ENCODE peak calls at places on chromosomes 7 and 10, in nine cellular contexts. One of them, this sample, is unnamed.

GRCh38 chr7:117124585-117125220 is 171.4 kb downstream of the ST7 start:
- DNase-seq in BJ: peak
- DNase-seq in AG09309: peak
- DNase-seq in cardiac muscle cell: peak
- DNase-seq in stomach: peak
- DNase-seq in sigmoid colon: peak
- DNase-seq in OCI-LY7: no peak
- DNase-seq in bronchial epithelial cell: peak
- DNase-seq in adrenal gland: peak
- DNase-seq in this sample: peak

GRCh38 chr7:29449569-29450260 is 113.9 kb upstream of the PRR15 start:
- DNase-seq in BJ: no peak
- DNase-seq in AG09309: no peak
- DNase-seq in cardiac muscle cell: no peak
- DNase-seq in stomach: no peak
- DNase-seq in sigmoid colon: no peak
- DNase-seq in OCI-LY7: no peak
- DNase-seq in bronchial epithelial cell: peak
- DNase-seq in adrenal gland: no peak
- DNase-seq in this sample: peak

GRCh38 chr7:140316165-140316661 is 82.1 kb downstream of the SLC37A3 start:
- DNase-seq in BJ: peak
- DNase-seq in AG09309: peak
- DNase-seq in cardiac muscle cell: no peak
- DNase-seq in stomach: peak
- DNase-seq in sigmoid colon: peak
- DNase-seq in OCI-LY7: no peak
- DNase-seq in bronchial epithelial cell: peak
- DNase-seq in adrenal gland: peak
- DNase-seq in this sample: peak

GRCh38 chr7:25846722-25847121 is 305.3 kb upstream of the NFE2L3 start:
- DNase-seq in BJ: no peak
- DNase-seq in AG09309: no peak
- DNase-seq in cardiac muscle cell: no peak
- DNase-seq in stomach: peak
- DNase-seq in sigmoid colon: peak
- DNase-seq in OCI-LY7: no peak
- DNase-seq in bronchial epithelial cell: no peak
- DNase-seq in adrenal gland: peak
- DNase-seq in this sample: peak

GRCh38 chr7:129824291-129825004 is 128.3 kb downstream of the UBE2H start:
- DNase-seq in BJ: no peak
- DNase-seq in AG09309: no peak
- DNase-seq in cardiac muscle cell: no peak
- DNase-seq in stomach: no peak
- DNase-seq in sigmoid colon: no peak
- DNase-seq in OCI-LY7: no peak
- DNase-seq in bronchial epithelial cell: no peak
- DNase-seq in adrenal gland: no peak
- DNase-seq in this sample: no peak

GRCh38 chr7:70092314-70093303 is 494.3 kb downstream of the AUTS2 start:
- DNase-seq in BJ: peak
- DNase-seq in AG09309: peak
- DNase-seq in cardiac muscle cell: no peak
- DNase-seq in stomach: no peak
- DNase-seq in sigmoid colon: no peak
- DNase-seq in OCI-LY7: no peak
- DNase-seq in bronchial epithelial cell: no peak
- DNase-seq in adrenal gland: peak
- DNase-seq in this sample: peak

GRCh38 chr10:14727389-14727918 is 47.2 kb downstream of the FAM107B start:
- DNase-seq in BJ: no peak
- DNase-seq in AG09309: no peak
- DNase-seq in cardiac muscle cell: no peak
- DNase-seq in stomach: no peak
- DNase-seq in sigmoid colon: no peak
- DNase-seq in OCI-LY7: no peak
- DNase-seq in bronchial epithelial cell: no peak
- DNase-seq in adrenal gland: no peak
- DNase-seq in this sample: no peak

GRCh38 chr7:97166308-97166707 is 48.8 kb downstream of the SDHAF3 start:
- DNase-seq in BJ: no peak
- DNase-seq in AG09309: no peak
- DNase-seq in cardiac muscle cell: no peak
- DNase-seq in stomach: no peak
- DNase-seq in sigmoid colon: no peak
- DNase-seq in OCI-LY7: no peak
- DNase-seq in bronchial epithelial cell: no peak
- DNase-seq in adrenal gland: no peak
- DNase-seq in this sample: no peak

GRCh38 chr7:157846281-157846680 is 509.5 kb downstream of the DNAJB6 start:
- DNase-seq in BJ: no peak
- DNase-seq in AG09309: no peak
- DNase-seq in cardiac muscle cell: no peak
- DNase-seq in stomach: no peak
- DNase-seq in sigmoid colon: no peak
- DNase-seq in OCI-LY7: no peak
- DNase-seq in bronchial epithelial cell: no peak
- DNase-seq in adrenal gland: no peak
- DNase-seq in this sample: no peak

GRCh38 chr10:45441239-45441638 is 67.2 kb downstream of the ALOX5 start:
- DNase-seq in BJ: no peak
- DNase-seq in AG09309: no peak
- DNase-seq in cardiac muscle cell: no peak
- DNase-seq in stomach: no peak
- DNase-seq in sigmoid colon: no peak
- DNase-seq in OCI-LY7: no peak
- DNase-seq in bronchial epithelial cell: no peak
- DNase-seq in adrenal gland: no peak
- DNase-seq in this sample: no peak

GRCh38 chr10:101310528-101311439 is 43.2 kb upstream of the BTRC start:
- DNase-seq in BJ: no peak
- DNase-seq in AG09309: no peak
- DNase-seq in cardiac muscle cell: peak
- DNase-seq in stomach: peak
- DNase-seq in sigmoid colon: no peak
- DNase-seq in OCI-LY7: no peak
- DNase-seq in bronchial epithelial cell: no peak
- DNase-seq in adrenal gland: no peak
- DNase-seq in this sample: no peak

GRCh38 chr10:114691442-114691941 is 33.4 kb upstream of the ABLIM1 start:
- DNase-seq in BJ: no peak
- DNase-seq in AG09309: no peak
- DNase-seq in cardiac muscle cell: no peak
- DNase-seq in stomach: no peak
- DNase-seq in sigmoid colon: no peak
- DNase-seq in OCI-LY7: no peak
- DNase-seq in bronchial epithelial cell: peak
- DNase-seq in adrenal gland: no peak
- DNase-seq in this sample: peak

GRCh38 chr7:84412161-84412969 is 217.8 kb upstream of the SEMA3A start:
- DNase-seq in BJ: peak
- DNase-seq in AG09309: peak
- DNase-seq in cardiac muscle cell: no peak
- DNase-seq in stomach: no peak
- DNase-seq in sigmoid colon: no peak
- DNase-seq in OCI-LY7: no peak
- DNase-seq in bronchial epithelial cell: peak
- DNase-seq in adrenal gland: no peak
- DNase-seq in this sample: peak

GRCh38 chr10:21720090-21720489 is 186.1 kb downstream of the MLLT10 start:
- DNase-seq in BJ: no peak
- DNase-seq in AG09309: no peak
- DNase-seq in cardiac muscle cell: peak
- DNase-seq in stomach: no peak
- DNase-seq in sigmoid colon: no peak
- DNase-seq in OCI-LY7: no peak
- DNase-seq in bronchial epithelial cell: no peak
- DNase-seq in adrenal gland: no peak
- DNase-seq in this sample: no peak

GRCh38 chr10:58950618-58951017 is 225.8 kb upstream of the PHYHIPL start:
- DNase-seq in BJ: no peak
- DNase-seq in AG09309: no peak
- DNase-seq in cardiac muscle cell: no peak
- DNase-seq in stomach: no peak
- DNase-seq in sigmoid colon: no peak
- DNase-seq in OCI-LY7: no peak
- DNase-seq in bronchial epithelial cell: peak
- DNase-seq in adrenal gland: no peak
- DNase-seq in this sample: no peak

GRCh38 chr7:158517571-158517970 is 70.1 kb downstream of the PTPRN2 start:
- DNase-seq in BJ: no peak
- DNase-seq in AG09309: no peak
- DNase-seq in cardiac muscle cell: no peak
- DNase-seq in stomach: no peak
- DNase-seq in sigmoid colon: no peak
- DNase-seq in OCI-LY7: no peak
- DNase-seq in bronchial epithelial cell: no peak
- DNase-seq in adrenal gland: no peak
- DNase-seq in this sample: no peak

DNA sequence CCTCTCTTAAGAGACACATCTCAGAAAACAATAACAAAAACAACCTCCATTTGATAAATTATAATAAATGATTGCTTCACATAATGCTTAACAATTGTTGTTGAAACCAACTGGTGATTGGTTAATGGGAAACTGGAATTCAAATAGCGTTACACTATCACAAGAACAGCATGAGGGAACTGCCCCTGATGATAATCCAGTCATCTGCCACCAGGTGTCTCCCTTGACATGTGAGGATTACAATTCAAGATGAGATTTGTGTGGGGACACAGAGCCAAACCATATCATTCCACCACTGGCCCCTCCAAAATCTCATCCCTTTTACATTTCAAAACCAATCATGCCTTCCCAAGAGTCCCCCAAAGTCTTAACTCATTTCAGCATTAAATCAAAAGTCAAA is 375.9 kb downstream of the BMPER start:
- DNase-seq in BJ: no peak
- DNase-seq in AG09309: no peak
- DNase-seq in cardiac muscle cell: no peak
- DNase-seq in stomach: no peak
- DNase-seq in sigmoid colon: no peak
- DNase-seq in OCI-LY7: peak
- DNase-seq in bronchial epithelial cell: peak
- DNase-seq in adrenal gland: no peak
- DNase-seq in this sample: no peak
- TF ChIP-seq CTCF in BJ: peak
- TF ChIP-seq CTCF in AG09309: peak
- TF ChIP-seq CTCF in cardiac muscle cell: no peak
- TF ChIP-seq CTCF in stomach: no peak
- TF ChIP-seq CTCF in sigmoid colon: no peak
- TF ChIP-seq CTCF in OCI-LY7: peak
- TF ChIP-seq CTCF in bronchial epithelial cell: peak
- TF ChIP-seq CTCF in adrenal gland: no peak
- TF ChIP-seq CTCF in this sample: no peak

GRCh38 chr7:45156516-45157272 is 897 bp upstream of the RAMP3 start:
- DNase-seq in BJ: no peak
- DNase-seq in AG09309: no peak
- DNase-seq in cardiac muscle cell: no peak
- DNase-seq in stomach: no peak
- DNase-seq in sigmoid colon: peak
- DNase-seq in OCI-LY7: no peak
- DNase-seq in bronchial epithelial cell: no peak
- DNase-seq in adrenal gland: no peak
- DNase-seq in this sample: no peak
- H3K4me3 ChIP-seq in BJ: no peak
- H3K4me3 ChIP-seq in AG09309: no peak
- H3K4me3 ChIP-seq in cardiac muscle cell: no peak
- H3K4me3 ChIP-seq in stomach: peak
- H3K4me3 ChIP-seq in sigmoid colon: no peak
- H3K4me3 ChIP-seq in OCI-LY7: no peak
- H3K4me3 ChIP-seq in bronchial epithelial cell: no peak
- H3K4me3 ChIP-seq in adrenal gland: no peak
- H3K4me3 ChIP-seq in this sample: no peak

DNA sequence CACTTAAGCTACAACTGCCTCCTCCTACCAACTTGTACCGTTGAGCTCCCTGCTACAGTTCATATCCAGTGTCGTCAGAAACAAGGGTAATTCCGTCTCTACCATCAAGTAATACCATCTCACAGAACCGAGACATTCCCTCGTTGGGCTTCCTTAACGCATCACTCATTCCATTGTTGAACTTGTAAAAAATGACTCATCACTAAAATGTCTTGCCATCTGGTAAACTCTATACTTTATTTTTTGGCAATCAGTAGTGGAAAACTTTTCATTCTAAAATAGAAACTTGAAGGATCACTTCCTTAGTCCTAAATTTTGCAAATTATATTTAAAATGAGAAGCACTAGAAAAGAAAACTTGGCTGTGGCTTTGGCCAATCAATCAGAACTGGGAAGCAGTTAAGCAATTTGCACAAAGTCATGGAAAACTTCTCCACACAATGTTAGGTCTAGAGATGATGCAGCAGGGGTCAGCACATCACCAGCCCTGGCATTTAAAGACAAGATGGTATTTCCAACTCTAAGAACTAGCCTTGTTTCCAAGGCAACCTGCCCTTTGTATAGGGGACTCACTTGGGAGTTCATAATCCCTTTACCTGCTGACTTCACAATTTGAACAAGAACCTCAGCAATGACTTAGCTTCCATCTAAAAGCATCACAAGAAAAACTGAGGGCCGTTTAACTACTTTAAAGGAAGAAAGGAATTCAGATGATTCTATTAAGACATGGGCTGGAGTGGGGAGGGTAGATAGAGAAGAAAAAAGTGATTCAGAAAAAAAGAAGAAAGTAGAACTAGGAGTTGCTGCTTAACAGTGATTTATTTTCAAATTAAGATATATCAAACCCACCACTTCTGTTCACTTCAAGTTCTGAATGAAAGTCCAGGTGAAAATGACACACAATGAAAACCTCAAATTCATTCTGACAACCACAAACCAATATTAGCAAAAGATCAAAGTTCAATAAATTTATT is 288.1 kb downstream of the PARD3 start:
- DNase-seq in BJ: peak
- DNase-seq in AG09309: peak
- DNase-seq in cardiac muscle cell: no peak
- DNase-seq in stomach: no peak
- DNase-seq in sigmoid colon: no peak
- DNase-seq in OCI-LY7: no peak
- DNase-seq in bronchial epithelial cell: peak
- DNase-seq in adrenal gland: peak
- DNase-seq in this sample: peak
- TF ChIP-seq CTCF in BJ: no peak
- TF ChIP-seq CTCF in AG09309: peak
- TF ChIP-seq CTCF in cardiac muscle cell: no peak
- TF ChIP-seq CTCF in stomach: no peak
- TF ChIP-seq CTCF in sigmoid colon: no peak
- TF ChIP-seq CTCF in OCI-LY7: no peak
- TF ChIP-seq CTCF in bronchial epithelial cell: no peak
- TF ChIP-seq CTCF in adrenal gland: no peak
- TF ChIP-seq CTCF in this sample: peak

DNA sequence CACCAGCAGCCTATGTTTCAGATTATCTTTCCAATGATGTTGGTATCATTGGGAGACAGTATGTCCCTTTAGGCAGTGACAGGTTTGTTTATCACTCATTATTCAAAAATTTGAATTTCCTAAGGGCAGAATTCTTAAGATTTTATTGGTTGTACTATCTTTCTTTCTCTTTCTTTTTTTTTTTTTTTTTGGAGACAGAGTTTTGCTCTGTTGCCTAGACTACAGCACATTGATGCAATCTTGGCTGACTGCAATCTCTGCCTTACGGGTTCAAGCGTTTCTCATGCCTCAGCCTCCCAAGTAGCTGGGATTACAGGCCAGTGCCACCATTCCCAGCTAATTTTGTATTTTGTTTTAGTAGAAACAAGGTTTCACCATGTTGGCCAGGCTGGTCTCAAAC is 111.2 kb downstream of the PON1 start:
- DNase-seq in BJ: no peak
- DNase-seq in AG09309: no peak
- DNase-seq in cardiac muscle cell: no peak
- DNase-seq in stomach: no peak
- DNase-seq in sigmoid colon: no peak
- DNase-seq in OCI-LY7: no peak
- DNase-seq in bronchial epithelial cell: no peak
- DNase-seq in adrenal gland: no peak
- DNase-seq in this sample: no peak
- H3K4me3 ChIP-seq in BJ: no peak
- H3K4me3 ChIP-seq in AG09309: no peak
- H3K4me3 ChIP-seq in cardiac muscle cell: no peak
- H3K4me3 ChIP-seq in stomach: no peak
- H3K4me3 ChIP-seq in sigmoid colon: no peak
- H3K4me3 ChIP-seq in OCI-LY7: no peak
- H3K4me3 ChIP-seq in bronchial epithelial cell: no peak
- H3K4me3 ChIP-seq in adrenal gland: no peak
- H3K4me3 ChIP-seq in this sample: no peak